ENCODE peak calls at places on chromosome 1, in seven cellular contexts. G is Caco-2; O is AG09319; X is left ventricle myocardium superior; Q is HuH-7.5; D is nucleus accumbens; J is stimulated activated naive B cell treated with anti-CD40 and anti-IgM and Interleukin-4, amounts not matched to agents 10 μg/mL and 1 μg/mL and 100 μg/mL, for 72 hours. C is an unnamed sample.

GRCh38 chr1:158458263-158458662 is 3.4 kb upstream of the OR10K1 start:
- DNase-seq in J (no peak), D (no peak), O (no peak), G (no peak), Q (no peak), X (no peak), C (no peak)

GRCh38 chr1:212142883-212143530 is 107.5 kb downstream of the DTL start:
- DNase-seq in O (no peak), J (no peak), Q (no peak), X (no peak), G (no peak), D (no peak), C (no peak)

GRCh38 chr1:40224040-40224439 is 23.7 kb upstream of the TMCO2 start:
- DNase-seq in J (no peak), Q (no peak), G (no peak), O (no peak), X (no peak), D (no peak), C (no peak)

GRCh38 chr1:242872521-242872920 is 348.0 kb upstream of the PLD5 start:
- DNase-seq in G (no peak), J (no peak), O (no peak), X (no peak), Q (no peak), D (no peak), C (no peak)

GRCh38 chr1:209355415-209355814 is 228.1 kb upstream of the CAMK1G start:
- DNase-seq in Q (no peak), J (no peak), G (no peak), X (no peak), D (no peak), O (no peak), C (no peak)

GRCh38 chr1:15051898-15052528 is 101.5 kb upstream of the TMEM51 start:
- DNase-seq in G (no peak), J (no peak), O (no peak), X (no peak), Q (no peak), D (no peak), C (no peak)

GRCh38 chr1:19430121-19431068 is 54.9 kb downstream of the CAPZB start:
- DNase-seq in Q (no peak), J (no peak), O (no peak), X (no peak), G (no peak), D (no peak), C (no peak)

GRCh38 chr1:217674330-217674729 is 43.2 kb downstream of the SPATA17 start:
- DNase-seq in O (no peak), Q (no peak), D (no peak), X (no peak), J (no peak), G (no peak), C (no peak)

GRCh38 chr1:226702318-226702956 is 36.6 kb downstream of the ITPKB start:
- DNase-seq in X (no peak), O (peak; percentile 61), Q (no peak), G (no peak), D (peak; percentile 33), J (no peak), C (no peak)

GRCh38 chr1:230176871-230177411 is 109.9 kb downstream of the GALNT2 start:
- DNase-seq in X (peak; percentile 84), O (no peak), D (peak; percentile 73), J (peak; percentile 22), G (no peak), Q (no peak), C (no peak)

GRCh38 chr1:110155878-110156522 is 5.7 kb downstream of the SLC6A17 start:
- DNase-seq in O (peak; percentile 18), J (no peak), X (peak; percentile 75), G (peak; percentile 78), Q (peak; percentile 63), D (no peak), C (no peak)

GRCh38 chr1:247084771-247085170 is 6.2 kb upstream of the ZNF670 start:
- DNase-seq in D (no peak), Q (no peak), J (no peak), X (no peak), G (no peak), O (no peak), C (no peak)

GRCh38 chr1:30085814-30086770 is 637.3 kb downstream of the MATN1 start:
- DNase-seq in D (peak; percentile 61), Q (no peak), O (no peak), X (peak; percentile 78), J (peak; percentile 3), G (peak; percentile 3), C (peak; percentile 89)

GRCh38 chr1:19166066-19166465 is 44.0 kb downstream of the UBR4 start:
- DNase-seq in O (no peak), X (no peak), Q (no peak), D (no peak), J (no peak), G (no peak), C (no peak)

GRCh38 chr1:24151175-24151533 is 8.2 kb upstream of the IL22RA1 start:
- DNase-seq in O (no peak), Q (no peak), D (peak; percentile 46), J (no peak), G (peak; percentile 88), X (no peak), C (peak; percentile 94)